ENCODE peak calls at places on chromosomes 4 and X, in six cellular contexts. U is GM12878, O is A549, Y is K562, L is H1, N is HepG2. X is an unnamed sample.

GRCh38 chr4:88738714-88739366 is 41.2 kb upstream of the NAP1L5 start:
- DNase-seq in U (no peak), O (no peak), Y (no peak), L (peak; percentile 54), N (no peak), X (no peak)

GRCh38 chr4:39037491-39037825 is 5.2 kb upstream of the TMEM156 start:
- DNase-seq in U (no peak), O (no peak), Y (no peak), L (no peak), N (no peak), X (no peak)

GRCh38 chr4:19982556-19982955 is 269.1 kb upstream of the SLIT2 start:
- DNase-seq in U (no peak), O (no peak), Y (no peak), L (no peak), N (no peak), X (no peak)

GRCh38 chrX:75784689-75785491 is at the start of gene MAGEE2:
- DNase-seq in U (no peak), O (no peak), Y (no peak), L (no peak), N (peak; percentile 0), X (peak; percentile 30)

GRCh38 chrX:154459843-154460242 is 1.8 kb downstream of the PLXNA3 start:
- DNase-seq in U (no peak), O (no peak), Y (peak; percentile 45), L (no peak), N (no peak), X (peak; percentile 74)

GRCh38 chr4:47631161-47631560 is 146.1 kb downstream of the ATP10D start:
- DNase-seq in U (no peak), O (no peak), Y (no peak), L (no peak), N (no peak), X (no peak)

GRCh38 chrX:102712216-102712966 is at the start of gene GPRASP2:
- DNase-seq in U (no peak), O (no peak), Y (peak; percentile 11), L (no peak), N (no peak), X (peak; percentile 74)

GRCh38 chr4:130238121-130238520 is 1142.2 kb downstream of the C4orf33 start:
- DNase-seq in U (no peak), O (no peak), Y (no peak), L (no peak), N (no peak), X (no peak)

GRCh38 chr4:109942292-109942926 is 29.7 kb downstream of the EGF start:
- DNase-seq in U (no peak), O (no peak), Y (no peak), L (no peak), N (no peak), X (no peak)

GRCh38 chr4:122739174-122739573 is 6.7 kb downstream of the BBS12 start:
- DNase-seq in U (no peak), O (no peak), Y (no peak), L (no peak), N (no peak), X (no peak)

GRCh38 chr4:128981377-128981776 is 112.0 kb downstream of the SCLT1 start:
- DNase-seq in U (no peak), O (no peak), Y (no peak), L (no peak), N (no peak), X (no peak)

DNA sequence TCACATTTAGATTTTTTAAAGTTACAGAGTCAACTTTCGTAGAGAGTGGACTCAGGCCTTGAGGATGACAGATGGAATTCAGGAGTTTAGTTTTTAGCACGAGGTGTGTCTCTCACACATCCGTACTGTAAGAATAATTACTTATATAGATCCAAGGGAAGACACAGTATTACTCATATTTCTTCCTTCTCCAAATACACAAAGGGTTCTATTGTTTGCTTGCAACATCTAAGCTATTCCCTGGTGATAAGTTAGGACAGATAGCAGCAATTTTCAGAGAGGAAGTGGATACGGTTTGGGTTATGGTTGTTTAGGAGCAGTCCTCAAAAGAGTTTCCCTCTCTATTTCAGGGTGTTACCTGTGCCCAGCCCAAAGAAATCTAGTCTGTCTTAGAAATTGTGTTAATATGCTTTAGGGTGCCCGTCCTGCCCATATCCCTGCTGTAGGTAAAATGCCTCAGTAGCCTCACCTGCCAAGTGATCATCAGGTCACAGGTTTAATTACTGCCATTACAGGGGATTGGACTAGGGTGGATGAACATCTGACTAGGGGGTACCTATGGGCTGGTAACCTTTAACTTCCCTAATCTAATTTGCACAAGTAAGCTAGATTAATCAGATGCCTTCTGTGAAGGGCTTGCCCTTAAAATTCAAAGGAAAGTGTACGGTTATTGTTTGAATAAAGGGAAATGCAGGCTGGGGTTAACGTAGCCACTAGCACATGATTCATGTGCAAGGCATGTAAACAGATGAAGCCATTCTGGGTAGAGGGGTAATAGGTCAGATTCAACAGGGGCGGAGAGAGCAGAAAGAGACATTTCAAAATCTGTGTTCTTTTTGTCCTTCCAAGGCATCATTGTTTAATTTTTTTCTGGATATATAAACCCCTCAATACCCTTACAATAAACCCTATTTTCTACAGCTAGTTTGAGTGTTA is 8.7 kb upstream of the PPP3CA start:
- DNase-seq in U (no peak), O (peak; percentile 41), Y (no peak), L (no peak), N (peak; percentile 81), X (no peak)
- TF ChIP-seq CHD2 in U (no peak), O (no peak), Y (no peak), L (no peak), N (no peak), X (no peak)

GRCh38 chr4:14188214-14188613 is 560.7 kb upstream of the BOD1L1 start:
- DNase-seq in U (no peak), O (no peak), Y (no peak), L (no peak), N (no peak), X (no peak)
- TF ChIP-seq CHD2 in U (no peak), O (no peak), Y (no peak), L (no peak), N (no peak), X (no peak)

DNA sequence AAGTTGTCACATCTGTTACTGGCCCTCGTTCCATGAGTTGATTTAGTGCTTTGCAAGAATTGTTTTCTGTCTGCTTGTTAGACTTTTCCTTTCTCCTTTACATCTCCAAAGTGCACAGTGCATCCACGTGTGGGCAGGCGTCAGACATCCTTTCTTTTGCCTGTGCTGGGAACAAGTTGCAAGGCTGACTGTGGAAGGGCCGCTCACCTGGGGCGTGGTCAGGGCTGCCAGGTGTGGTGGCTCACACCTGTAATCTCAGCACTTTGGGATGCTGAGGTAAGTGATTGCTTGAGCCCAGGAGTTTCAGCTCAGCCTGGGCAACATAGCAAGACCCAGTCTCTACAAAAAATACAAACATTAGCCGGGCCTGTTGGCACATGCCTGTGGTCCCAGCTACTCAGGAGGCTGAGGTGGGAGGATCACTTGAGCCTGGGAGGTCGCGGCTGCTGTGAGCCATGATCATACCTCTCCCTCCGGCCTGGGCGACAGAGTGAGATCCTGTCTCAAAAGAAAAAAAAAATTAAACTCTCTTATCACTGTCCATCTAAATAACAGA is 46.2 kb downstream of the RGS12 start:
- DNase-seq in U (no peak), O (no peak), Y (no peak), L (no peak), N (no peak), X (no peak)
- TF ChIP-seq CHD2 in U (no peak), O (no peak), Y (no peak), L (no peak), N (no peak), X (no peak)

GRCh38 chrX:10288400-10288799 is 131.6 kb downstream of the CLCN4 start:
- DNase-seq in U (no peak), O (no peak), Y (no peak), L (no peak), N (no peak), X (no peak)
- TF ChIP-seq CHD2 in U (no peak), O (no peak), Y (no peak), L (no peak), N (no peak), X (no peak)

X was measured in SK-N-SH.